ENCODE peak calls at places on chromosome 2, in eight cellular contexts. U is HTR-8/SVneo; L is non-pigmented ciliary epithelial cell; D is midbrain; X is Ammon's horn; S is erythroblast; K is stimulated activated CD4-positive, alpha-beta T cell treated with anti-CD3 and anti-CD28 coated beads, TNF-alpha, amount 100 ng/mL, for 4 hours; E is iris pigment epithelial cell. A is an unnamed sample.

GRCh38 chr2:191304939-191305875 is 60.0 kb downstream of the MYO1B start:
- DNase-seq in U (no peak), L (no peak), D (peak), X (no peak), S (no peak), K (no peak), E (peak), A (no peak)

GRCh38 chr2:10517351-10518043 is 69.4 kb upstream of the ODC1 start:
- DNase-seq in U (no peak), L (no peak), D (no peak), X (no peak), S (no peak), K (no peak), E (no peak), A (no peak)

GRCh38 chr2:148658807-148659722 is 14.5 kb downstream of the EPC2 start:
- DNase-seq in U (no peak), L (no peak), D (no peak), X (no peak), S (no peak), K (no peak), E (peak), A (no peak)

GRCh38 chr2:239955086-239955988 is 69.8 kb downstream of the NDUFA10 start:
- DNase-seq in U (no peak), L (no peak), D (no peak), X (no peak), S (no peak), K (no peak), E (no peak), A (no peak)

GRCh38 chr2:2012505-2012904 is 268.2 kb upstream of the PXDN start:
- DNase-seq in U (no peak), L (no peak), D (peak), X (peak), S (no peak), K (no peak), E (no peak), A (peak)

GRCh38 chr2:95043300-95043786 is 17.8 kb downstream of the MAL start:
- DNase-seq in U (peak), L (peak), D (peak), X (peak), S (no peak), K (no peak), E (peak), A (peak)

GRCh38 chr2:161077367-161078210 is 82.6 kb upstream of the TANK start:
- DNase-seq in U (no peak), L (no peak), D (no peak), X (peak), S (no peak), K (peak), E (peak), A (no peak)

GRCh38 chr2:223925106-223925505 is 20.0 kb downstream of the WDFY1 start:
- DNase-seq in U (no peak), L (no peak), D (no peak), X (no peak), S (no peak), K (no peak), E (peak), A (no peak)

GRCh38 chr2:206218792-206219509 is 55.5 kb upstream of the ZDBF2 start:
- DNase-seq in U (no peak), L (no peak), D (no peak), X (no peak), S (no peak), K (no peak), E (no peak), A (no peak)